ENCODE peak calls at places on chromosomes 11 and 22, in six cellular contexts. N is GM23248, G is mesendoderm, X is HCT116, B is neuronal stem cell, S is IMR-90. R is an unnamed sample. For H3K27me3, the result is how much of the 10 kb centered on the place peaks cover.

GRCh38 chr11:26778000-26778757 is 56.3 kb upstream of the SLC5A12 start:
- DNase-seq in G (no peak), X (no peak), N (peak), S (peak), B (no peak), R (no peak)

GRCh38 chr11:10899542-10899830 is 41.6 kb upstream of the ZBED5 start:
- DNase-seq in S (no peak), B (no peak), N (no peak), X (no peak), G (no peak), R (no peak)

GRCh38 chr22:44051961-44052360 is 27.9 kb downstream of the PARVB start:
- DNase-seq in G (peak), X (no peak), B (no peak), S (no peak), N (no peak), R (peak)

GRCh38 chr22:49951001-49951677 is 9.4 kb upstream of the PIM3 start:
- DNase-seq in G (no peak), X (no peak), N (no peak), B (no peak), S (peak), R (peak)

GRCh38 chr11:17077240-17077519 is 287 bp downstream of the RPS13 start:
- DNase-seq in B (no peak), S (no peak), G (no peak), N (peak), X (no peak), R (no peak)

GRCh38 chr11:60985991-60986915 is 14.8 kb downstream of the CD6 start:
- DNase-seq in S (peak), X (no peak), B (no peak), G (no peak), N (peak), R (peak)

GRCh38 chr11:16925495-16926065 is 88.6 kb downstream of the PLEKHA7 start:
- DNase-seq in X (peak), B (peak), G (peak), N (peak), S (no peak), R (peak)

GRCh38 chr11:124285610-124286344 is 28.0 kb downstream of the OR8D1 start:
- DNase-seq in S (peak), N (peak), B (no peak), G (no peak), X (no peak), R (no peak)

GRCh38 chr22:25702046-25702445 is 39.9 kb upstream of the MYO18B start:
- DNase-seq in S (peak), N (peak), G (no peak), B (no peak), X (no peak), R (no peak)

GRCh38 chr22:31210830-31211503 is 1.1 kb upstream of the LIMK2 start:
- DNase-seq in N (no peak), G (no peak), X (no peak), S (no peak), B (no peak), R (no peak)

GRCh38 chr11:70732493-70733206 is 334.3 kb downstream of the CTTN start:
- DNase-seq in X (peak), G (no peak), S (no peak), B (no peak), N (peak), R (no peak)

GRCh38 chr11:120272303-120272702 is 32.4 kb downstream of the POU2F3 start:
- DNase-seq in S (peak), B (no peak), G (no peak), N (peak), X (no peak), R (no peak)

GRCh38 chr11:75654314-75654713 is 14.5 kb downstream of the MAP6 start:
- DNase-seq in S (peak), N (peak), X (no peak), G (no peak), B (no peak), R (no peak)

GRCh38 chr11:130804306-130805077 is 111.8 kb downstream of the SNX19 start:
- DNase-seq in B (no peak), G (no peak), N (no peak), X (no peak), S (no peak), R (no peak)

GRCh38 chr11:2783536-2784082 is 83.8 kb upstream of the KCNQ1OT1 start:
- DNase-seq in B (no peak), G (no peak), N (no peak), X (no peak), S (peak), R (no peak)
- H3K9ac ChIP-seq in B (no peak), G (no peak), N (no peak), X (no peak), S (no peak), R (no peak)

GRCh38 chr11:98090861-98091575 is 929.7 kb upstream of the CNTN5 start:
- DNase-seq in N (no peak), G (no peak), X (no peak), B (no peak), S (no peak), R (no peak)
- H3K27me3 ChIP-seq in N (under half), G (under half), X (under half), B (under half), S (under half), R (under half)

DNA sequence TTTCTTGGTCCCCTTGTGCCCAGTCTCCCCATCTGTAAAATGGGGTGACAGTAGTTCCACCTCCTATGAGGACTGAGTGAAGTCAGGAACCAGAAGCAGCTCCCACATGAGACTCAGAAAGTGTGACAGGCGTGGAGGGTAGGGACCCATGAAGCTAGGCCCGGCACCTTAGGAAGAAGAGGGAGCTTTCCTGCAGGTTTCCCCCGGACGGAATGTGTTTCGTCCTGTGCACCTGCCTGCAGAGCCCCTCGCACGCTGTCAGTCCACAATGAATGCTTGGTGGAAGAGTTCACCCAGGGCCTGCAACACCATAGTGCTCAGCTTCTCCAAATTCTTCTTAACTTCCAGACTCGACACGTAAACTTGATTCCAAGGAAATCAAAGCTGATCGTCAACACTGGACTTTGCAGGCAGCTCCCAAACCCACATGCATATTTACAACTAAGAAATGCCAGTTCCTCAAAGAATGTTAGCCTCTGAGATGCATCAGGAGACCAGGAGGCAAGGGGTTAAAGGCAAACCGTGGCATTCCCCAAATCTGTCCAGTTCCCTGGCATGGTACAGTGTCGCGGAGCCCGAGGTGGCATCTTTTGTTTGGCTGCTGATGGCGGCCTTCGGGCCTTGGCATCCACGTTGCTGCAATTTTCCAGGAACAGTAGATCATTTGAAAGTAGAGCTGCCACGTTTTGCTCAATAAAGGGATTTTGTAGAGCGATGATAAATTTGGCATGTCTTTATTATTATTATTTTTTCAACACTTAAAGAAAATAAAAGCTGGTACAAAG is 15.4 kb downstream of the LRP5 start:
- DNase-seq in S (no peak), G (no peak), X (no peak), N (no peak), B (no peak), R (no peak)
- H3K4me3 ChIP-seq in S (no peak), G (no peak), X (no peak), N (no peak), B (no peak), R (peak)

DNA sequence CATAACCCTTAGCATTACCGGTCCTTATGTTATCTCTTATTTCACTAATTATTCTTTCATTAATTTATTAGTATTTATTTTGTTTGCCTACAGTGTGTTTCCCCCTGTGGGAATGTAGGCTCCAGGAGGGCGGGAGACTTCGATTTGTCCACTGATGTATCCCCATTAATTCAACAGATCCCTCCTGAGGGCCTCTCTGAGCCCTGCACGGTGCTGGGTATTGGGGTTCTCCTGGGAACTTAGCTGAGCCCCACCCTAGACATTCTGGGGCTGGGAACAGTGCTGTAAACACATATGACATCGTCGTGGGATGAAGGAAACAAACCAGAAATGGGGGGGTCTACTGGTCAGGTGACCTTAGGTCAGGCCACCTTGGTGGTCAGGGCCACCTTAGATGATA is 798 bp downstream of the PHETA2 start:
- DNase-seq in B (no peak), N (no peak), S (no peak), X (no peak), G (no peak), R (no peak)
- H3K9ac ChIP-seq in B (no peak), N (peak), S (peak), X (no peak), G (peak), R (no peak)